ENCODE peak calls at places on chromosomes 12 and 14, in five cellular contexts. F, A, T, K and E are unnamed samples.

GRCh38 chr12:108273217-108273616 is 65.9 kb downstream of the CMKLR1 start:
- DNase-seq in K (no peak), T (no peak), A (no peak), F (no peak), E (no peak)

GRCh38 chr12:84807249-84807648 is 105.3 kb downstream of the SLC6A15 start:
- DNase-seq in F (no peak), A (no peak), T (no peak), K (no peak), E (no peak)

GRCh38 chr12:19683178-19683927 is 244.1 kb downstream of the AEBP2 start:
- DNase-seq in F (peak), A (no peak), K (no peak), T (peak), E (no peak)

GRCh38 chr12:26136688-26137087 is 11.9 kb upstream of the BHLHE41 start:
- DNase-seq in F (no peak), T (no peak), A (no peak), K (no peak), E (no peak)

GRCh38 chr14:20617138-20618003 is 24.1 kb downstream of the OR6S1 start:
- DNase-seq in A (no peak), K (no peak), T (no peak), F (no peak), E (no peak)

GRCh38 chr14:35386673-35387125 is 17.9 kb downstream of the NFKBIA start:
- DNase-seq in A (no peak), K (no peak), F (no peak), T (no peak), E (no peak)

GRCh38 chr14:86596024-86596423 is 1066.1 kb downstream of the FLRT2 start:
- DNase-seq in A (no peak), K (no peak), T (no peak), F (no peak), E (no peak)

GRCh38 chr14:40623641-40624040 is 983.0 kb upstream of the LRFN5 start:
- DNase-seq in T (no peak), A (no peak), K (no peak), F (no peak), E (no peak)

GRCh38 chr14:84273181-84273580 is 1256.8 kb upstream of the FLRT2 start:
- DNase-seq in K (no peak), T (no peak), F (no peak), A (no peak), E (no peak)

GRCh38 chr12:82685721-82686222 is 934 bp upstream of the TMTC2 start:
- DNase-seq in K (peak), F (peak), A (peak), T (peak), E (peak)

GRCh38 chr12:66399626-66399931 is 97.3 kb downstream of the HELB start:
- DNase-seq in A (no peak), K (no peak), T (no peak), F (no peak), E (no peak)

GRCh38 chr12:112868459-112869041 is 38.2 kb upstream of the OAS1 start:
- DNase-seq in K (no peak), F (no peak), A (no peak), T (no peak), E (no peak)

GRCh38 chr12:128823216-128823915 is 392 bp downstream of the SLC15A4 start:
- DNase-seq in A (no peak), T (peak), F (no peak), K (peak), E (no peak)

GRCh38 chr12:18895946-18896345 is 158.0 kb downstream of the CAPZA3 start:
- DNase-seq in T (no peak), F (no peak), A (no peak), K (no peak), E (no peak)

GRCh38 chr14:52069617-52070431 is 965 bp upstream of the NID2 start:
- DNase-seq in A (no peak), F (no peak), K (no peak), T (no peak), E (no peak)

GRCh38 chr12:48958049-48958388 is 732 bp upstream of the ARF3 start:
- DNase-seq in A (no peak), T (no peak), F (no peak), K (no peak), E (no peak)

GRCh38 chr14:49946320-49947141 is 53.6 kb downstream of the ARF6 start:
- DNase-seq in K (no peak), A (no peak), F (no peak), T (peak), E (no peak)

GRCh38 chr12:46462641-46463355 is 90.2 kb upstream of the SLC38A2 start:
- DNase-seq in A (no peak), K (no peak), F (no peak), T (no peak), E (no peak)